ENCODE peak calls at places on chromosomes 7 and 10, in four cellular contexts. W, S, F and G are unnamed samples.

GRCh38 chr7:105643384-105643783 is 62.1 kb upstream of the EFCAB10 start:
- DNase-seq in F (no peak), S (peak; percentile 78), W (no peak), G (no peak)

GRCh38 chr10:67606572-67606971 is 89.4 kb downstream of the CTNNA3 start:
- DNase-seq in W (no peak), F (no peak), S (no peak), G (no peak)

GRCh38 chr7:142632291-142633134 is 116.8 kb upstream of the PRSS1 start:
- DNase-seq in F (no peak), W (peak; percentile 46), S (peak; percentile 87), G (no peak)

GRCh38 chr10:45064998-45065397 is 64.3 kb downstream of the ZNF22 start:
- DNase-seq in F (no peak), S (no peak), W (no peak), G (no peak)

GRCh38 chr10:94011296-94011695 is 17.6 kb downstream of the PLCE1 start:
- DNase-seq in F (no peak), W (no peak), S (no peak), G (no peak)

GRCh38 chr10:126421745-126422144 is 33.5 kb upstream of the ADAM12 start:
- DNase-seq in W (no peak), S (no peak), F (no peak), G (no peak)

GRCh38 chr10:11472158-11472753 is 139.2 kb downstream of the USP6NL start:
- DNase-seq in F (peak; percentile 79), S (peak; percentile 81), W (peak; percentile 77), G (no peak)

GRCh38 chr10:112650588-112651030 is 203.6 kb downstream of the VTI1A start:
- DNase-seq in F (no peak), S (no peak), W (no peak), G (no peak)

GRCh38 chr10:84401838-84402611 is 73.6 kb downstream of the CCSER2 start:
- DNase-seq in W (no peak), F (no peak), S (no peak), G (no peak)

GRCh38 chr7:131284702-131285419 is 42.8 kb upstream of the MKLN1 start:
- DNase-seq in S (no peak), F (no peak), W (no peak), G (peak; percentile 59)

GRCh38 chr10:30185916-30186315 is 126.5 kb upstream of the JCAD start:
- DNase-seq in W (no peak), S (no peak), F (no peak), G (no peak)

GRCh38 chr7:126803060-126803665 is 449.6 kb downstream of the GRM8 start:
- DNase-seq in F (no peak), S (peak; percentile 65), W (peak; percentile 11), G (no peak)

GRCh38 chr7:31764457-31764856 is 77.4 kb downstream of the PPP1R17 start:
- DNase-seq in S (no peak), W (no peak), F (no peak), G (no peak)

GRCh38 chr7:128389085-128389814 is 20.5 kb downstream of the IMPDH1 start:
- DNase-seq in S (peak; percentile 45), F (no peak), W (no peak), G (no peak)

GRCh38 chr10:103822052-103822716 is 33.2 kb downstream of the SH3PXD2A start:
- DNase-seq in W (no peak), S (no peak), F (no peak), G (peak; percentile 25)

GRCh38 chr10:62045765-62046521 is 144.4 kb downstream of the ARID5B start:
- DNase-seq in F (no peak), W (no peak), S (no peak), G (no peak)

GRCh38 chr10:11643039-11643438 is 31.6 kb upstream of the USP6NL start:
- DNase-seq in W (no peak), S (no peak), F (no peak), G (no peak)

GRCh38 chr7:132193898-132194297 is 382.4 kb downstream of the PLXNA4 start:
- DNase-seq in S (no peak), W (no peak), F (no peak), G (no peak)

GRCh38 chr7:24708244-24708643 is 49.0 kb downstream of the GSDME start:
- DNase-seq in S (no peak), F (no peak), W (no peak), G (no peak)

GRCh38 chr7:99739699-99740572 is 4.9 kb upstream of the CYP3A7 start:
- DNase-seq in S (no peak), F (no peak), W (no peak), G (no peak)

GRCh38 chr7:18429547-18429946 is 66.0 kb upstream of the HDAC9 start:
- DNase-seq in F (no peak), W (no peak), S (no peak), G (no peak)

GRCh38 chr10:31953080-31953479 is 24.4 kb upstream of the ARHGAP12 start:
- DNase-seq in S (no peak), W (no peak), F (no peak), G (no peak)

GRCh38 chr10:126454045-126454751 is 65.9 kb upstream of the ADAM12 start:
- DNase-seq in F (no peak), S (no peak), W (no peak), G (no peak)

GRCh38 chr7:73703985-73704639 is 15.4 kb downstream of the STX1A start:
- DNase-seq in W (peak; percentile 59), S (peak; percentile 73), F (peak; percentile 80), G (peak; percentile 77)

GRCh38 chr10:123807444-123808035 is 84.1 kb downstream of the CPXM2 start:
- DNase-seq in S (no peak), W (no peak), F (no peak), G (no peak)

GRCh38 chr7:42082144-42082543 is 154.9 kb downstream of the GLI3 start:
- DNase-seq in S (no peak), F (no peak), W (no peak), G (no peak)

GRCh38 chr10:26540601-26541000 is 102.5 kb downstream of the APBB1IP start:
- DNase-seq in F (no peak), S (no peak), W (no peak), G (no peak)

GRCh38 chr7:32250494-32251260 is 180.5 kb upstream of the PDE1C start:
- DNase-seq in F (no peak), W (no peak), S (peak; percentile 78), G (no peak)

GRCh38 chr10:34031410-34031809 is 696.9 kb upstream of the NRP1 start:
- DNase-seq in S (no peak), F (peak; percentile 63), W (no peak), G (no peak)

GRCh38 chr10:67990093-67990492 is 85.0 kb downstream of the HERC4 start:
- DNase-seq in F (no peak), W (no peak), S (no peak), G (no peak)

GRCh38 chr10:20274580-20274979 is 458.3 kb downstream of the PLXDC2 start:
- DNase-seq in F (no peak), W (no peak), S (no peak), G (no peak)

GRCh38 chr7:147380926-147381325 is 1209.6 kb upstream of the C7orf33 start:
- DNase-seq in S (no peak), W (no peak), F (no peak), G (no peak)

GRCh38 chr7:143285454-143285756 is 647 bp downstream of the TMEM139 start:
- DNase-seq in S (no peak), W (no peak), F (no peak), G (peak; percentile 73)

GRCh38 chr7:74099031-74099430 is 15.4 kb downstream of the LIMK1 start:
- DNase-seq in W (no peak), F (no peak), S (no peak), G (no peak)

GRCh38 chr7:75688200-75689136 is 50.3 kb downstream of the HIP1 start:
- DNase-seq in W (no peak), S (no peak), F (no peak), G (peak; percentile 62)